ENCODE peak calls at places on chromosomes 5 and 9, in seven cellular contexts. O, T, X, Q, V, F and U are unnamed samples.

GRCh38 chr9:98652741-98653140 is 56.0 kb downstream of the GABBR2 start:
- DNase-seq in O (no peak), T (no peak), X (no peak), Q (no peak), V (no peak), F (no peak), U (no peak)

GRCh38 chr9:114038724-114039313 is 39.3 kb downstream of the AMBP start:
- DNase-seq in O (no peak), T (no peak), X (no peak), Q (no peak), V (no peak), F (no peak), U (no peak)

GRCh38 chr5:177504086-177505056 is 5.3 kb downstream of the DOK3 start:
- DNase-seq in O (no peak), T (no peak), X (no peak), Q (no peak), V (no peak), F (no peak), U (no peak)

GRCh38 chr9:32566770-32567169 is 6.2 kb downstream of the NDUFB6 start:
- DNase-seq in O (no peak), T (no peak), X (no peak), Q (no peak), V (no peak), F (no peak), U (no peak)

GRCh38 chr9:34591911-34592866 is 2.7 kb upstream of the CNTFR start:
- DNase-seq in O (no peak), T (no peak), X (no peak), Q (no peak), V (no peak), F (no peak), U (no peak)

GRCh38 chr5:16815432-16815831 is 120.7 kb downstream of the MYO10 start:
- DNase-seq in O (peak; percentile 49), T (no peak), X (no peak), Q (no peak), V (no peak), F (no peak), U (no peak)

GRCh38 chr5:61637566-61637965 is 305.5 kb downstream of the ZSWIM6 start:
- DNase-seq in O (no peak), T (no peak), X (no peak), Q (no peak), V (peak; percentile 62), F (no peak), U (no peak)

GRCh38 chr5:37962389-37962788 is 122.5 kb upstream of the GDNF start:
- DNase-seq in O (no peak), T (no peak), X (no peak), Q (no peak), V (no peak), F (no peak), U (no peak)

GRCh38 chr5:18305288-18305899 is 671.1 kb downstream of the TAF11L14 start:
- DNase-seq in O (no peak), T (no peak), X (peak; percentile 45), Q (no peak), V (peak; percentile 57), F (peak; percentile 35), U (peak; percentile 46)

GRCh38 chr5:56088967-56089829 is 94.4 kb upstream of the IL6ST start:
- DNase-seq in O (no peak), T (no peak), X (peak; percentile 78), Q (peak; percentile 74), V (no peak), F (peak; percentile 83), U (no peak)

GRCh38 chr9:131874447-131874846 is 134.6 kb upstream of the RAPGEF1 start:
- DNase-seq in O (no peak), T (no peak), X (no peak), Q (no peak), V (peak; percentile 84), F (no peak), U (no peak)

GRCh38 chr5:86684222-86684621 is 66.5 kb downstream of the COX7C start:
- DNase-seq in O (no peak), T (no peak), X (peak; percentile 1), Q (no peak), V (no peak), F (no peak), U (no peak)

GRCh38 chr5:12292610-12293204 is 388.5 kb upstream of the CTNND2 start:
- DNase-seq in O (no peak), T (no peak), X (no peak), Q (no peak), V (peak; percentile 70), F (peak; percentile 12), U (peak; percentile 16)

GRCh38 chr9:33132249-33132772 is 34.8 kb downstream of the B4GALT1 start:
- DNase-seq in O (no peak), T (peak; percentile 49), X (peak; percentile 74), Q (no peak), V (no peak), F (no peak), U (no peak)

GRCh38 chr5:136629125-136629790 is 263.9 kb upstream of the TRPC7 start:
- DNase-seq in O (no peak), T (no peak), X (no peak), Q (no peak), V (peak; percentile 16), F (no peak), U (no peak)

GRCh38 chr9:27165670-27166069 is 56.6 kb downstream of the TEK start:
- DNase-seq in O (no peak), T (no peak), X (no peak), Q (no peak), V (peak; percentile 9), F (no peak), U (no peak)

GRCh38 chr5:122846051-122846567 is 696 bp downstream of the SNX24 start:
- DNase-seq in O (no peak), T (no peak), X (peak; percentile 66), Q (no peak), V (peak; percentile 18), F (no peak), U (no peak)

GRCh38 chr9:69905291-69905690 is 84.7 kb downstream of the CFAP95 start:
- DNase-seq in O (no peak), T (no peak), X (no peak), Q (no peak), V (no peak), F (no peak), U (no peak)

GRCh38 chr5:172707285-172708182 is 63.5 kb downstream of the DUSP1 start:
- DNase-seq in O (no peak), T (peak; percentile 49), X (peak; percentile 75), Q (no peak), V (peak; percentile 81), F (peak; percentile 57), U (peak; percentile 48)

GRCh38 chr5:53991942-53992341 is 318.4 kb downstream of the ARL15 start:
- DNase-seq in O (no peak), T (no peak), X (peak; percentile 58), Q (peak; percentile 3), V (no peak), F (peak; percentile 16), U (peak; percentile 21)

GRCh38 chr9:69674112-69674511 is 1.9 kb upstream of the APBA1 start:
- DNase-seq in O (no peak), T (no peak), X (no peak), Q (no peak), V (peak; percentile 20), F (no peak), U (no peak)

GRCh38 chr9:123678038-123678877 is 251.7 kb downstream of the DENND1A start:
- DNase-seq in O (peak; percentile 19), T (no peak), X (peak; percentile 14), Q (no peak), V (no peak), F (no peak), U (no peak)

GRCh38 chr5:151250346-151251000 is 2.5 kb upstream of the GM2A start:
- DNase-seq in O (no peak), T (no peak), X (no peak), Q (no peak), V (no peak), F (no peak), U (no peak)

GRCh38 chr9:84239341-84239740 is 101.2 kb downstream of the SLC28A3 start:
- DNase-seq in O (no peak), T (no peak), X (peak; percentile 80), Q (no peak), V (no peak), F (no peak), U (no peak)

GRCh38 chr5:168002116-168002515 is 289.3 kb upstream of the WWC1 start:
- DNase-seq in O (no peak), T (no peak), X (no peak), Q (no peak), V (no peak), F (no peak), U (no peak)

GRCh38 chr9:13386935-13387667 is 107.6 kb upstream of the MPDZ start:
- DNase-seq in O (no peak), T (no peak), X (peak; percentile 96), Q (no peak), V (no peak), F (no peak), U (no peak)

GRCh38 chr5:160083012-160083436 is 36.2 kb downstream of the PWWP2A start:
- DNase-seq in O (no peak), T (peak; percentile 52), X (peak; percentile 77), Q (no peak), V (no peak), F (no peak), U (no peak)

DNA sequence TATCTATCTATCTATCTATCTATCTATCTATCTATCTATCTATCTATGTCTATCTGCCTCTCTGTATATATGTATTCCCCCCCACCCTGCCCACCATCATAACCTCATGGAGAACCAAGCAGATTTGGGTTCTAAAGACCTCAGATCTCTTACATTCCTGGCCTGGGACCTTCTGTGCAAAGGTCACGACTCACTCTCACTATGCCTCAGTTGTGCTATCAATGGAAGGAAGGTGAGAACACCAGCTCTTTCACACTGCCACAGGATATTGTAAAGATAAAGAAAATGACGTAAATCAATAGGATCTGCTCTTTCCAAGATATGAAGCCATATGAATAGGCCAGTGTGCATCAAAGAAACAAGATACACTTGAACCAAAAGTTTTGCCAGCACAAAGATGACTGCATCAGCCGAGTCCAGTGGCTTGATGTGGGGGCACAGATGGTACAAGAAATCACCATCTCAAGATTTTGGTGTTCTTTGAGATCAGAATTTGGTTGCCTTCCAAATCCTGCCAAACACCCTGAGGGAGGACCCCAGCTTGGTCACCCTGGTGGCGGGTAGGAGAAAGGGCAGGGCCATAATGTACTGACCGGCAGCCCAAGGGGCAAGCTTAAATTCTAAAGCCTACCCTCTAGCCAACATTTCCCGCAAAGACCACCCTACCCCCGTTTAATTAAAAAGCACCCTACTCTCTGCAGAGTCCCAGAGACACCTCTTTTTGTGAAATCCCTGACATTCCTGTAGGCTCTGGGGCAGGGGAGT is 8.4 kb upstream of the FGF1 start:
- DNase-seq in O (no peak), T (no peak), X (no peak), Q (no peak), V (no peak), F (no peak), U (no peak)
- TF ChIP-seq CTCF in O (no peak), T (no peak), X (peak; percentile 29), Q (no peak), V (peak; percentile 33), F (no peak), U (peak; percentile 52)

GRCh38 chr9:134212809-134213507 is 48.6 kb upstream of the RNU6ATAC start:
- DNase-seq in O (no peak), T (no peak), X (no peak), Q (no peak), V (no peak), F (no peak), U (no peak)
- TF ChIP-seq CTCF in O (no peak), T (no peak), X (no peak), Q (no peak), V (no peak), F (no peak), U (no peak)

GRCh38 chr5:9731159-9731558 is 101.0 kb upstream of the TAS2R1 start:
- DNase-seq in O (no peak), T (no peak), X (no peak), Q (no peak), V (no peak), F (no peak), U (no peak)
- TF ChIP-seq CTCF in O (no peak), T (no peak), X (no peak), Q (no peak), V (no peak), F (no peak), U (no peak)

GRCh38 chr5:74625742-74626241 is 14.7 kb downstream of the ENC1 start:
- DNase-seq in O (no peak), T (no peak), X (peak; percentile 87), Q (no peak), V (no peak), F (no peak), U (peak; percentile 14)
- TF ChIP-seq CTCF in O (no peak), T (peak; percentile 34), X (peak; percentile 37), Q (peak; percentile 5), V (peak; percentile 19), F (no peak), U (peak; percentile 60)